ENCODE peak calls at places on chromosomes 3 and 15, in four cellular contexts. One of them, this sample, is unnamed.

GRCh38 chr3:6228958-6229683 is 631.8 kb upstream of the GRM7 start:
- DNase-seq in IMR-90: no peak
- DNase-seq in H1: no peak
- DNase-seq in H9: no peak
- DNase-seq in this sample: no peak

GRCh38 chr3:122668930-122669730 is 11.5 kb upstream of the PARP14 start:
- DNase-seq in H1: no peak
- DNase-seq in H9: no peak
- DNase-seq in IMR-90: peak; percentile 84
- DNase-seq in this sample: no peak

GRCh38 chr3:63937661-63938651 is 25.8 kb upstream of the SCAANT1 start:
- DNase-seq in IMR-90: no peak
- DNase-seq in H9: no peak
- DNase-seq in H1: no peak
- DNase-seq in this sample: no peak

GRCh38 chr15:80582816-80583423 is 112.2 kb upstream of the ABHD17C start:
- DNase-seq in H9: peak; percentile 8
- DNase-seq in H1: no peak
- DNase-seq in IMR-90: no peak
- DNase-seq in this sample: no peak

GRCh38 chr3:140505876-140506275 is 172.0 kb upstream of the TRIM42 start:
- DNase-seq in H9: no peak
- DNase-seq in H1: no peak
- DNase-seq in IMR-90: no peak
- DNase-seq in this sample: no peak

GRCh38 chr3:158261371-158261991 is 151.6 kb downstream of the RSRC1 start:
- DNase-seq in H9: no peak
- DNase-seq in H1: no peak
- DNase-seq in IMR-90: no peak
- DNase-seq in this sample: no peak

GRCh38 chr3:134903840-134904239 is 108.8 kb downstream of the EPHB1 start:
- DNase-seq in H1: no peak
- DNase-seq in IMR-90: no peak
- DNase-seq in H9: no peak
- DNase-seq in this sample: no peak

GRCh38 chr3:41679412-41679811 is 282.5 kb downstream of the ULK4 start:
- DNase-seq in H1: no peak
- DNase-seq in H9: no peak
- DNase-seq in IMR-90: peak; percentile 69
- DNase-seq in this sample: no peak

GRCh38 chr15:82832601-82833209 is 23.3 kb downstream of the WHAMM start:
- DNase-seq in IMR-90: peak; percentile 93
- DNase-seq in H9: no peak
- DNase-seq in H1: no peak
- DNase-seq in this sample: no peak

GRCh38 chr15:73908030-73908821 is 18.0 kb upstream of the LOXL1 start:
- DNase-seq in H1: peak; percentile 97
- DNase-seq in H9: peak; percentile 86
- DNase-seq in IMR-90: peak; percentile 64
- DNase-seq in this sample: peak; percentile 77

GRCh38 chr15:85616549-85616948 is 178.2 kb downstream of the KLHL25 start:
- DNase-seq in H1: no peak
- DNase-seq in IMR-90: no peak
- DNase-seq in H9: no peak
- DNase-seq in this sample: no peak

GRCh38 chr15:60594071-60594470 is 115.1 kb upstream of the ICE2 start:
- DNase-seq in IMR-90: no peak
- DNase-seq in H1: no peak
- DNase-seq in H9: no peak
- DNase-seq in this sample: no peak

GRCh38 chr3:163490119-163490518 is 1588.2 kb downstream of the SI start:
- DNase-seq in H1: peak; percentile 72
- DNase-seq in IMR-90: no peak
- DNase-seq in H9: peak; percentile 85
- DNase-seq in this sample: peak; percentile 85

GRCh38 chr3:134232146-134232545 is 18.5 kb downstream of the RYK start:
- DNase-seq in H9: no peak
- DNase-seq in H1: no peak
- DNase-seq in IMR-90: peak; percentile 55
- DNase-seq in this sample: no peak

GRCh38 chr3:95228416-95228815 is 1165.6 kb downstream of the NSUN3 start:
- DNase-seq in H1: no peak
- DNase-seq in IMR-90: no peak
- DNase-seq in H9: no peak
- DNase-seq in this sample: no peak

GRCh38 chr3:71930056-71930991 is 145.4 kb upstream of the PROK2 start:
- DNase-seq in IMR-90: peak; percentile 17
- DNase-seq in H9: peak; percentile 72
- DNase-seq in H1: peak; percentile 55
- DNase-seq in this sample: peak; percentile 85

GRCh38 chr15:72341361-72341760 is 21.4 kb upstream of the CELF6 start:
- DNase-seq in IMR-90: no peak
- DNase-seq in H9: peak; percentile 85
- DNase-seq in H1: peak; percentile 80
- DNase-seq in this sample: peak; percentile 87

GRCh38 chr15:70308011-70308761 is 210.5 kb upstream of the TLE3 start:
- DNase-seq in H1: no peak
- DNase-seq in IMR-90: no peak
- DNase-seq in H9: no peak
- DNase-seq in this sample: no peak

GRCh38 chr3:150149651-150150051 is 179.0 kb upstream of the PFN2 start:
- DNase-seq in H9: no peak
- DNase-seq in IMR-90: peak; percentile 93
- DNase-seq in H1: no peak
- DNase-seq in this sample: no peak

GRCh38 chr3:160179906-160180305 is 45.3 kb upstream of the C3orf80 start:
- DNase-seq in IMR-90: no peak
- DNase-seq in H1: no peak
- DNase-seq in H9: no peak
- DNase-seq in this sample: no peak

GRCh38 chr3:195806916-195807231 is 4.9 kb downstream of the MUC4 start:
- DNase-seq in H9: no peak
- DNase-seq in H1: no peak
- DNase-seq in IMR-90: no peak
- DNase-seq in this sample: no peak

GRCh38 chr15:78565951-78566774 is 843 bp downstream of the CHRNA5 start:
- DNase-seq in H9: peak; percentile 40
- DNase-seq in H1: peak; percentile 52
- DNase-seq in IMR-90: peak; percentile 3
- DNase-seq in this sample: peak; percentile 65

GRCh38 chr3:12350151-12350813 is 61.4 kb downstream of the PPARG start:
- DNase-seq in H9: no peak
- DNase-seq in IMR-90: no peak
- DNase-seq in H1: no peak
- DNase-seq in this sample: no peak

GRCh38 chr3:40143283-40144090 is 166.0 kb upstream of the EIF1B start:
- DNase-seq in H1: no peak
- DNase-seq in H9: no peak
- DNase-seq in IMR-90: no peak
- DNase-seq in this sample: no peak

GRCh38 chr3:48687220-48687678 is 1.5 kb upstream of the NCKIPSD start:
- DNase-seq in IMR-90: no peak
- DNase-seq in H1: no peak
- DNase-seq in H9: no peak
- DNase-seq in this sample: no peak

GRCh38 chr3:48685293-48685602 is 467 bp downstream of the NCKIPSD start:
- DNase-seq in H1: no peak
- DNase-seq in H9: no peak
- DNase-seq in IMR-90: no peak
- DNase-seq in this sample: no peak

GRCh38 chr3:48686538-48687219 is 964 bp upstream of the NCKIPSD start:
- DNase-seq in IMR-90: peak; percentile 10
- DNase-seq in H1: peak; percentile 50
- DNase-seq in H9: no peak
- DNase-seq in this sample: no peak

GRCh38 chr3:48684480-48685143 is 1.1 kb downstream of the NCKIPSD start:
- DNase-seq in H1: no peak
- DNase-seq in H9: no peak
- DNase-seq in IMR-90: peak; percentile 38
- DNase-seq in this sample: no peak

DNA sequence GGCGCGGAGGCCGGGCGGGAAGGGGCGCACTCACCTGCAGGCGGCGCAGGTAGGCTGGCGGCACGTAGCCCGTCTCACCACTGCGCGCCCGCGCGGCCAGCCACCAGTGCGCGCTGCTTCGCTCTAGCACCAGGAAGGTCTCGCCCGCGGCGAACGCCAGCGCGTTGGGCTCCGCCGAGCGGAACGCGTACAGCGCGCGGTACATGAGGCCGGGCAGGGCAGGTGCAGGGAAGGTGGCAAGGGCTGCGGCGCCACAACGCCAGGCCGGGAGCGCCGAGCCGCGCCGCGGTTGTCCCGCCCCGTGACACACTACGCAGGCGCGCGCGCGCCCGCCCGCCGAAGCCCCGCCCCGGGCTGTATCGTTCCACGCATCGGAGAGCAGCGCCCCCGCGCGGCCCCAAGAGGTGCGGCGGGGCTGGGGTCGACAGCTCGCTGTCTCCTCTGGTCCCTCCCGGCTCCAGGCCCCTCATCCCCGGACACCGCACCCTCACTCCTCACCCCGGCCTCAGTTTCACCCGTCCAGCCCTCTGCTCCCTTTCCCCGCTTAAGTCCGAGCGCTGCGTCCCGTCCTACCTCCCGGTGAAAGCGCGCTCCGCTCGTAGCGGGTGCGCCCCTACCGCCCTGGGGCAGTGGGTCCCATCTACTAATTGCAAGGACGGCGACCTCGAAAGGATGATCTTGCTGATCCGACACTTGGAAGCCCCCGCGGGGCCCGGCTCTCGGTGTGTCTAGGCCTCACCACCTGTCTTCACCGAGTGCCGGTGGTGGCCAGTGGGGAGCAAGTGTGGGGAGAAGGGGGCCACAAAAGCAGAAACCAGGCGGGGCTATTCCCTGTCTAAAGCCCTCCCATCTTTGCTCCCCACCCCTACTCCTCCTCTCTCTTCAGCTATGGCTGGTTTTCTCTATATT is at the start of gene NCKIPSD:
- DNase-seq in H1: peak; percentile 98
- DNase-seq in IMR-90: peak; percentile 69
- DNase-seq in H9: peak; percentile 89
- DNase-seq in this sample: peak; percentile 91
- H2AK5ac ChIP-seq in H1: peak within 1 kb of the TSS; percentile 70
- H2AK5ac ChIP-seq in IMR-90: peak within 1 kb of the TSS; percentile 90
- H2AK5ac ChIP-seq in H9: no peak within 1 kb of the TSS
- H2AK5ac ChIP-seq in this sample: no peak within 1 kb of the TSS

DNA sequence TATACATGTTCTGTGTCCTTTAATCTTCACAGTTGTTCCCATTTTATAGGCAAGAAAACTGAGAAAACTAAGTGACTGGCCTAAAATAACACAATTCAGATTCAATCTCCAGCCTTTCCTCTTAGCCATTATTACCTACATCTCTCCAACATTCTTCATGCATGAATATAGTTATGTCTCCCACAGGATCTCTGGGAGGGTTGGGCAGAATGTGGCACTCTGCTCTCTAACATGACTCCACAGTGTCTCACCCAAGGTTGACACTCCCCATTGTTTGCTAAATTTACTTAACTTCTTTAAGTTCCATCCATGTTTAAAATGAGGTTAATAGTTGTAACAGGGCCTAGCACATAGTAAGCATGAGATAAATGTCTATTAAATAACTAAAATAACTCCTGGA is 276.3 kb downstream of the ERC2 start:
- DNase-seq in H9: no peak
- DNase-seq in IMR-90: no peak
- DNase-seq in H1: no peak
- DNase-seq in this sample: no peak
- H3K56ac ChIP-seq in H9: no peak overlapping the region
- H3K56ac ChIP-seq in IMR-90: no peak overlapping the region
- H3K56ac ChIP-seq in H1: no peak overlapping the region
- H3K56ac ChIP-seq in this sample: no peak overlapping the region

GRCh38 chr3:79178471-79178870 is 589.3 kb downstream of the ROBO1 start:
- DNase-seq in IMR-90: no peak
- DNase-seq in H9: no peak
- DNase-seq in H1: no peak
- DNase-seq in this sample: no peak

GRCh38 chr3:79187441-79187840 is 580.4 kb downstream of the ROBO1 start:
- DNase-seq in H9: no peak
- DNase-seq in H1: no peak
- DNase-seq in IMR-90: no peak
- DNase-seq in this sample: no peak

GRCh38 chr3:79183496-79183895 is 584.3 kb downstream of the ROBO1 start:
- DNase-seq in H1: no peak
- DNase-seq in IMR-90: no peak
- DNase-seq in H9: no peak
- DNase-seq in this sample: no peak

GRCh38 chr3:79184226-79184625 is 583.6 kb downstream of the ROBO1 start:
- DNase-seq in H9: no peak
- DNase-seq in IMR-90: no peak
- DNase-seq in H1: no peak
- DNase-seq in this sample: no peak
- H4K5ac ChIP-seq in H9: no peak overlapping the region
- H4K5ac ChIP-seq in IMR-90: no peak overlapping the region
- H4K5ac ChIP-seq in H1: no peak overlapping the region
- H4K5ac ChIP-seq in this sample: no peak overlapping the region

GRCh38 chr3:172257638-172258400 is 190.4 kb downstream of the GHSR start:
- DNase-seq in IMR-90: peak; percentile 71
- DNase-seq in H1: no peak
- DNase-seq in H9: no peak
- DNase-seq in this sample: no peak

GRCh38 chr3:172254542-172254941 is 193.7 kb downstream of the GHSR start:
- DNase-seq in IMR-90: no peak
- DNase-seq in H1: no peak
- DNase-seq in H9: no peak
- DNase-seq in this sample: no peak

GRCh38 chr3:172253200-172253599 is 195.1 kb downstream of the GHSR start:
- DNase-seq in H9: no peak
- DNase-seq in H1: no peak
- DNase-seq in IMR-90: no peak
- DNase-seq in this sample: no peak

GRCh38 chr3:172258616-172259015 is 189.6 kb downstream of the GHSR start:
- DNase-seq in H1: no peak
- DNase-seq in H9: no peak
- DNase-seq in IMR-90: peak; percentile 34
- DNase-seq in this sample: no peak

GRCh38 chr3:172256101-172256687 is 192.1 kb downstream of the GHSR start:
- DNase-seq in H9: no peak
- DNase-seq in H1: no peak
- DNase-seq in IMR-90: peak; percentile 54
- DNase-seq in this sample: no peak
- H2AK5ac ChIP-seq in H9: no peak overlapping the region
- H2AK5ac ChIP-seq in H1: no peak overlapping the region
- H2AK5ac ChIP-seq in IMR-90: no peak overlapping the region
- H2AK5ac ChIP-seq in this sample: no peak overlapping the region

This sample was measured in mesendoderm.